ENCODE peak calls at places on chromosomes 4 and X, in five cellular contexts. I is neuronal stem cell, T is fibroblast of lung, J is GM23248, Y is Karpas-422. A is an unnamed sample. For H3K9me3, the result is how much of the 10 kb centered on the place peaks cover.

GRCh38 chr4:98314791-98315565 is 53.8 kb downstream of the RAP1GDS1 start:
- DNase-seq in I (no peak), T (no peak), J (peak), Y (no peak), A (peak)

GRCh38 chr4:123366144-123366748 is 30.3 kb upstream of the SPRY1 start:
- DNase-seq in I (no peak), T (no peak), J (no peak), Y (no peak), A (no peak)

GRCh38 chrX:46407036-46407752 is 138.0 kb downstream of the ZNF674 start:
- DNase-seq in I (no peak), T (no peak), J (peak), Y (no peak), A (no peak)

GRCh38 chrX:10574663-10575062 is 45.7 kb downstream of the MID1 start:
- DNase-seq in I (no peak), T (peak), J (peak), Y (no peak), A (peak)

GRCh38 chr4:3223986-3224748 is 24.8 kb upstream of the MSANTD1 start:
- DNase-seq in I (no peak), T (no peak), J (no peak), Y (no peak), A (peak)

GRCh38 chr4:76306882-76307669 is 543 bp downstream of the STBD1 start:
- DNase-seq in I (peak), T (peak), J (peak), Y (no peak), A (peak)

GRCh38 chr4:16264798-16265197 is 38.5 kb upstream of the TAPT1 start:
- DNase-seq in I (no peak), T (peak), J (peak), Y (peak), A (no peak)

GRCh38 chrX:9911479-9911878 is 55.7 kb upstream of the CLDN34 start:
- DNase-seq in I (no peak), T (peak), J (peak), Y (no peak), A (no peak)

GRCh38 chr4:89712141-89712540 is 124.8 kb downstream of the SNCA start:
- DNase-seq in I (no peak), T (peak), J (peak), Y (no peak), A (peak)

GRCh38 chr4:24322517-24322916 is 261.8 kb downstream of the DHX15 start:
- DNase-seq in I (no peak), T (peak), J (no peak), Y (no peak), A (no peak)

GRCh38 chr4:89506866-89507494 is 199.4 kb upstream of the GPRIN3 start:
- DNase-seq in I (no peak), T (no peak), J (peak), Y (no peak), A (no peak)

GRCh38 chr4:108035691-108036090 is 46.0 kb downstream of the HADH start:
- DNase-seq in I (no peak), T (no peak), J (no peak), Y (no peak), A (no peak)

GRCh38 chr4:68375667-68376559 is 26.0 kb upstream of the YTHDC1 start:
- DNase-seq in I (peak), T (peak), J (peak), Y (peak), A (peak)

DNA sequence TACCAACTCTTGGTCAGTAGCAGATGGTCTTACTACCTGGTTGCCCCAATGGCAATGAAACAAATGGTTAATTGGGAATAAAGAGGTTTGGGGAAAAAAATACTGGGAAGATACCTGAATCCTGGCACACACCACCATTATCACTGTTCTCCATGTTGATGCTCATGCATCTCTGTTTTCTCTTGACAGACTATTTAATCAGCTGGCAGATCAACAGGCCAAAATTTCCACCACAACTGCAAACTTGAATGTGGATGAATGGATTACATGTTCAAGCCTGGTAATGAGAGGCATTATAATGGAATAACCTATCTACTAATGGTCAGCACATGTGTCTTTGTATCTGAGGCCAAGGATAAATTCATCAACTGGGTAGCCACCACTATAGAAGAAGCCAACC is 45.7 kb downstream of the ZNF721 start:
- DNase-seq in I (no peak), T (no peak), J (no peak), Y (no peak), A (no peak)
- H3K9me3 ChIP-seq in I (under half), T (under half), J (under half), Y (half or more), A (half or more)

DNA sequence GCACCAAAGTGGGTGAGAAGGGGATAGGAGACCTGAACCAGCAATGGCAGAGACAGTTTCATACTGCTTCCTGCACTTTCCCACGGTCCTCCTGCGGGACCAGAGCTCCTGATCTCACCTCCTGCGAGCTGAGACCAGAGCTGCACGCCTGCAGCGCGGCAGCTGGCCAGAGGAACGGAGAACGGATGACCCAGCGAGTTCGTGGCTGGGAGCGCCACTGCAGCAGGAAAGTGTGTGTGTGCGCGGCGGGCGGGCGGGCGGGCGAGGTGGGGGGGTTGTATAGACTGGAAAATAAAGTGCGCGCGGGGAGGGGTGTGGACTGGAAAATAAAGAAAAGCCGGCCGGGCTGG is 16.5 kb downstream of the MCF2 start:
- DNase-seq in I (no peak), T (no peak), J (peak), Y (no peak), A (peak)
- H3K4me3 ChIP-seq in I (no peak), T (peak), J (no peak), Y (no peak), A (no peak)

GRCh38 chr4:70841951-70842350 is 2.3 kb upstream of the GRSF1 start:
- DNase-seq in I (no peak), T (no peak), J (no peak), Y (no peak), A (peak)

GRCh38 chr4:70836081-70836480 is 3.6 kb downstream of the GRSF1 start:
- DNase-seq in I (no peak), T (no peak), J (no peak), Y (no peak), A (no peak)

GRCh38 chr4:70839537-70840093 is at the start of gene GRSF1:
- DNase-seq in I (peak), T (peak), J (peak), Y (peak), A (peak)

GRCh38 chr4:70838972-70839536 is 636 bp downstream of the GRSF1 start:
- DNase-seq in I (peak), T (peak), J (peak), Y (peak), A (peak)

DNA sequence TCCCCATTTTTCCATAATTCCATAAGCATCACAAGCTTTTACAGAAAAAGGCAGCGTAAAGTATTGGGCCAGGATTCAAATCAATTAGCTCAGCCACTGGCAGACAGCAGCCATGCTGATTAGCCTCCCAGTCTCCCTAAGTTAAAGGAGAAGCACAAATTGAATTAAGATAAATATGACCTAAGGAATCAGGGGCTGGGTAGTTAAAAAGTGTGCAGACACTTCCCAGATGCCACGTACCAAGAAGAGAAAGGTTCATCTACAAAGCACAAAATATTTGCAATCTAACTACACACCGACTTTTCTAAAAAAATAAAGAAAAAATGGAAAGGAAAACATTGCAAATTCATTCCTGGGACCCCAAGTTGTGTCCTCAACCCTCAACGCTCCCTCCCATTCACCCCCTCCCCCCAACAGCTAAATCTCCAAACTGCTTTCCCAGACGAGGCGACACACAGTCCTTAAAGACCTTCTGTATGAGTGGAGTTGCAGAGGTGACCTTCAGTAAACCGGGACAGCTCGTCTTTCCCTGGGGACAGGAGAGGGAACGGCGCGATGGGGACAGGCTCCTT is 1.2 kb downstream of the GRSF1 start:
- DNase-seq in I (no peak), T (peak), J (peak), Y (no peak), A (peak)
- H2AFZ ChIP-seq in I (peak), T (peak), J (peak), Y (no peak), A (peak)

GRCh38 chrX:24215282-24215681 is 65.8 kb downstream of the ZFX start:
- DNase-seq in I (no peak), T (no peak), J (no peak), Y (no peak), A (no peak)

GRCh38 chrX:24216827-24217226 is 67.3 kb downstream of the ZFX start:
- DNase-seq in I (no peak), T (no peak), J (no peak), Y (no peak), A (no peak)

GRCh38 chrX:24210190-24210589 is 60.7 kb downstream of the ZFX start:
- DNase-seq in I (no peak), T (no peak), J (no peak), Y (no peak), A (no peak)

GRCh38 chrX:24216037-24216436 is 66.5 kb downstream of the ZFX start:
- DNase-seq in I (no peak), T (no peak), J (no peak), Y (no peak), A (no peak)

GRCh38 chrX:24214568-24214967 is 65.0 kb downstream of the ZFX start:
- DNase-seq in I (no peak), T (no peak), J (no peak), Y (no peak), A (no peak)
- H3K9me3 ChIP-seq in I (under half), T (under half), J (under half), Y (under half), A (under half)

DNA sequence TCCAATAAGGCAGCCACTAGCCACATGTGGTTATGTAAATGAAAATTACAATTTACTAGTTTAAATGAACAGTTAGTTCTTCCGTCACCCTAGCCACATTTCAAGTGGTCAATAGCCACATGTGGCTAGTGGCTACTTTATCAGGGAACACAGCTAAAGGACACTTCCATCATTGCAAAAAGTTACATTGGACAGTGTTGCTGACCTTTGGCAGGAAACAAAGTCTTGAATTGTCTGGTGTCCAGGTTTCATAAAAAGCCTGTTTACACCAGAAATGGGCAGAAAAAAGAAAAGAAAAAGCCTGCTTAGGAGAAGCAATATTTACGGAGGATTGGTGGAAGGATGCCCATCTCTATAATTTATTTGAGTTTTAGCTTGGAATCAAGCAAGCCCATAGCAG is 38.6 kb downstream of the RWDD4 start:
- DNase-seq in I (no peak), T (no peak), J (no peak), Y (no peak), A (no peak)
- H3K4me3 ChIP-seq in I (no peak), T (no peak), J (no peak), Y (no peak), A (no peak)

GRCh38 chr4:56253631-56254241 is 133.6 kb downstream of the AASDH start:
- DNase-seq in I (no peak), T (no peak), J (no peak), Y (no peak), A (no peak)
- H2AFZ ChIP-seq in I (no peak), T (no peak), J (no peak), Y (no peak), A (no peak)

DNA sequence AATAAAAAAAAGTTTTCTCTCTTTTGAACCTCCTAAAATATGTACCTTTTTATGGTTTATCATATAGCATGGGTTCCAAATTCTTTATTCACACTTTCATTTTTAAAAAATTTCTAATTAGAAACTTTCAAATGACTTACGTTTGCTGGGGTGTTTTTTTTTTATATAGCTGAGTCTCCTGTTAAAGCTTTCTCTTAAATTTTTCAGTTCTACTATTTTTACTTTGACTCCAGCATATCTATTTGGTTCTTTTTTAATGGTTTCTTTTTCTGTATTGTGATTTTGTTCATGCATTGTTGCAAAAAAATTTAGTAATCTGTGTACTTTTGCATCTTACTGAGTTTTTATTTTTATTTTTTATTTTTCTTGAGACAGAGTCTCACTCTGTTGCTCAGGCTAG is 22.3 kb downstream of the ZNF718 start:
- DNase-seq in I (no peak), T (no peak), J (no peak), Y (peak), A (no peak)
- H3K9me3 ChIP-seq in I (under half), T (under half), J (under half), Y (half or more), A (under half)

DNA sequence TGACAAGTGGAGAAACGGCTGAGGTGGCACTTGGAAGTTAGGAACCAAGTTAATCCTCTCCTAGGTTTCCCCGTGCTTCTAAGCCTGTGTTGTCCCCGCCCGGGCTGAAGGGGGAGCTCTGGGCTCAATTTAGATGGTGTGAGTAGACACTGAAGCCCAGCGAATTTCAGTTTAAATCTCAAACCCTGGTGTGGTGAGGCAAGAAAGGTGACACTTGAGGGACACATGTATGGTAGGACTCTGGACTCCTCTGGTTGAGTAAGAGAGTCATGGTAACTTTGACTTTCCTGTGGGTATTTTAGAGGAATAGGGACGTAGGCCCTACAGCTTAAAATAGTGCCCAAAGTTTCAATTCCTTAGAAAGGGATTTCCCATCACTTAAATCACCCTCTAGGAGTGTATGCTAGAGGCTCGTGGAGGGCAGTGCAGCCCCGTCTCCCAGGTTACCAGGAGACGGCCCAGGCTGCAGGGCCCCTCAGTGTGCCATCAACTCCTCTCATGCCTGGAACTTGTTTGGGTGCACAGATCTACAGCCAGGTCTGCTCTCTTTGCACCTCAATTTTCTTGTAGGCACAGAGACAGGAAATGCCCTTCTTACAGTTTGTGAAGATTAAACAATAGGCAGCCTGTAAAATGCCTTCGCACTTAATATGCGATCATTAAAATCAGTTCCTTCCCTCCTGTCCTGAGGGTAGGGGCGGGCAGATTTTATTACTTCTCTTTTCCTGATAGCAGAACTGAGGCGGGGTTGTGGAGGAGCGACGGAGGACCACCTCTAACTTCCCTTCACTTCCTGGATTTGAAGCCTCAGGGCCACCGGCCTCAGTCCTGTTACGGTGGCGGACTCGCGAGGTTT is 23.9 kb downstream of the HAND2 start:
- DNase-seq in I (no peak), T (peak), J (peak), Y (peak), A (peak)
- H3K4me3 ChIP-seq in I (no peak), T (no peak), J (no peak), Y (no peak), A (no peak)

GRCh38 chrX:11611161-11611560 is 54.6 kb downstream of the ARHGAP6 start:
- DNase-seq in I (no peak), T (no peak), J (no peak), Y (no peak), A (no peak)

GRCh38 chrX:11609109-11609508 is 56.6 kb downstream of the ARHGAP6 start:
- DNase-seq in I (no peak), T (no peak), J (no peak), Y (no peak), A (no peak)

GRCh38 chrX:11606408-11606807 is 59.3 kb downstream of the ARHGAP6 start:
- DNase-seq in I (no peak), T (no peak), J (no peak), Y (no peak), A (no peak)

GRCh38 chrX:11611965-11612364 is 53.8 kb downstream of the ARHGAP6 start:
- DNase-seq in I (no peak), T (no peak), J (no peak), Y (peak), A (no peak)
- H2AFZ ChIP-seq in I (no peak), T (no peak), J (no peak), Y (peak), A (no peak)

GRCh38 chrX:66504481-66504880 is 134.4 kb downstream of the EDA2R start:
- DNase-seq in I (no peak), T (no peak), J (no peak), Y (no peak), A (no peak)
- H3K9me3 ChIP-seq in I (under half), T (under half), J (under half), Y (under half), A (under half)

A was measured in osteoblast.